ENCODE peak calls at places on chromosomes 3 and 15, in six cellular contexts. A is H9, N is IMR-90, L is GM23248, Z is mammary epithelial cell, X is fibroblast of lung. D is an unnamed sample.

GRCh38 chr3:41148901-41149300 is 50.4 kb upstream of the CTNNB1 start:
- DNase-seq in A (no peak), N (no peak), L (no peak), Z (no peak), X (no peak), D (no peak)

GRCh38 chr3:62266668-62267283 is 106.6 kb downstream of the FEZF2 start:
- DNase-seq in A (no peak), N (no peak), L (no peak), Z (no peak), X (no peak), D (no peak)

GRCh38 chr3:159482241-159483031 is 506.2 kb upstream of the IL12A start:
- DNase-seq in A (no peak), N (no peak), L (peak; percentile 4), Z (peak; percentile 33), X (no peak), D (no peak)

GRCh38 chr15:56243774-56244236 is at the start of gene RFX7:
- DNase-seq in A (peak; percentile 68), N (peak; percentile 73), L (peak; percentile 90), Z (peak; percentile 54), X (peak; percentile 72), D (peak; percentile 95)

GRCh38 chr3:112734171-112734570 is 93.2 kb upstream of the CCDC80 start:
- DNase-seq in A (no peak), N (peak; percentile 61), L (peak; percentile 60), Z (peak; percentile 32), X (no peak), D (no peak)

GRCh38 chr15:69027976-69028518 is 13.6 kb downstream of the NOX5 start:
- DNase-seq in A (no peak), N (no peak), L (no peak), Z (no peak), X (no peak), D (no peak)

GRCh38 chr3:162492446-162493081 is 996.0 kb downstream of the OTOL1 start:
- DNase-seq in A (no peak), N (peak; percentile 84), L (peak; percentile 79), Z (peak; percentile 5), X (peak; percentile 34), D (no peak)

GRCh38 chr3:154164387-154164786 is 43.2 kb downstream of the ARHGEF26 start:
- DNase-seq in A (no peak), N (no peak), L (no peak), Z (no peak), X (no peak), D (no peak)

GRCh38 chr15:92120082-92120481 is 266.6 kb downstream of the SLCO3A1 start:
- DNase-seq in A (no peak), N (no peak), L (peak; percentile 24), Z (no peak), X (peak; percentile 15), D (no peak)

GRCh38 chr15:96053039-96054021 is 277.2 kb upstream of the NR2F2 start:
- DNase-seq in A (peak; percentile 52), N (no peak), L (peak; percentile 9), Z (peak; percentile 16), X (peak; percentile 41), D (peak; percentile 42)

GRCh38 chr3:128095222-128095703 is 28.3 kb downstream of the RUVBL1 start:
- DNase-seq in A (peak; percentile 82), N (peak; percentile 83), L (peak; percentile 92), Z (peak; percentile 86), X (peak; percentile 83), D (peak; percentile 89)

GRCh38 chr15:80904941-80905532 is 84.6 kb downstream of the MESD start:
- DNase-seq in A (no peak), N (peak; percentile 35), L (peak; percentile 30), Z (no peak), X (no peak), D (no peak)

GRCh38 chr3:183394150-183394549 is 34.3 kb downstream of the MCF2L2 start:
- DNase-seq in A (no peak), N (no peak), L (no peak), Z (peak; percentile 32), X (peak; percentile 37), D (no peak)

DNA sequence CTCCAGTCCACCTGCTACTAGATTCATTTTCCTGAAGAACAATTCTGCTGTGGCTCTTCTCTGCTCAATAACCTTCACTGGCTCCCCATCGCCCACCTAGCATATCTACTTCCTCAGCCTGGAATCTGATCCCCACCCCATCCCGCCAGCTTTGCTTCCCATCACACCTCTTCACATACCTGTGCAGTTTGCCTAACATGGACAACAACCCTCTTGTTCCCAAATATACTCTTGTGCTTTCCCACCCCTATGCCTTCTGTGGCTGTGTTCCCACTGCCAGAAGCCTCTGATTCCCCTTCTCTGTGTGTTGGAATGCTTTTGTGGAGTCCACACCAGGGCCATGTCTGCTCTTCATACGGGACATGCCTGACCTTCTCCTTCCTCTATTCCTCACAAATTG is 29.5 kb downstream of the CMTM7 start:
- DNase-seq in A (no peak), N (no peak), L (no peak), Z (no peak), X (no peak), D (no peak)
- H3K27ac ChIP-seq in A (no peak overlapping the region), N (no peak overlapping the region), L (peak overlapping the region; percentile 68), Z (peak overlapping the region; percentile 94), X (no peak overlapping the region), D (peak overlapping the region; percentile 88)

DNA sequence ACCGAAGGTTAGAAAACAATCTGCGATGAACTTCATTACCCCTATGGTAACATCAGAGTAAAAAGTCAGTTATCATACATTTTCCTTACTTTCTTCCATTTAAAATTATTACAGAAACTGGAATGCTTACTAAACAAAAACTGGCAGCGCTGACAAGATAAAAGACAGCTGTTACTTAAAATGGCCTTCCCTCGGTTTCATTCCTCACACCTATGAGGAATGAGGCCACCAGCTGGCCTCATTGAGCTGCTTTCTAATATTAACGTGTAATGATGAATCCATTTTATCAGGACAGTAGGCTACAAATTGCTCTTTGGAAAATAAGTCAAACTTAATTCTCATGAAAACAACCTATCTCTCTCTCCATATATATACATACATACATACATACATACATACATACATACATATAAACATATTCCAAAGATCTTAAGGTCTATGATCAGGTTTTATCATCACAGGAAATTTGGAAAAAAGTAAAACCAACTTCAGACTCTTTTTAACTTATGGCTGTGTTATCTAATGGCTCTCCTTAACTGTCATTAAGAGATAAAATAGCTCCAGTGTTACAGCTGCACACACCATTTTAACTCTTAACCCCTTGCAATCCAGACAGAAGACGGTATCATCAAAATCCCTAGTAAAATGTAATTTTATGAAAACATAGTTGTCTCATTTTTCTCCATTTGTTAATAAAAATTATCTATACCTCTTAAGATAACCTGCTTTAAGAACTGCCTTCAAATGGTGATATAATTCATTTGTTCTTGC is 5.2 kb downstream of the CCNL1 start:
- DNase-seq in A (no peak), N (no peak), L (no peak), Z (no peak), X (no peak), D (no peak)
- H4K20me1 ChIP-seq in A (no peaks in the 10 kb centered on the region), N (peaks cover 85% of the 10 kb centered on the region), L (peaks cover 37% of the 10 kb centered on the region), Z (peaks cover 25% of the 10 kb centered on the region), X (peaks cover 10% of the 10 kb centered on the region), D (peaks cover 92% of the 10 kb centered on the region)

GRCh38 chr3:151544164-151544548 is 83.3 kb upstream of the IGSF10 start:
- DNase-seq in A (no peak), N (no peak), L (no peak), Z (no peak), X (no peak), D (no peak)

GRCh38 chr3:151538706-151539403 is 78.0 kb upstream of the IGSF10 start:
- DNase-seq in A (no peak), N (peak; percentile 30), L (peak; percentile 44), Z (no peak), X (peak; percentile 64), D (no peak)

GRCh38 chr3:151537751-151538150 is 76.9 kb upstream of the IGSF10 start:
- DNase-seq in A (no peak), N (peak; percentile 13), L (peak; percentile 23), Z (no peak), X (peak; percentile 25), D (no peak)

GRCh38 chr3:151541184-151541583 is 80.3 kb upstream of the IGSF10 start:
- DNase-seq in A (no peak), N (peak; percentile 2), L (no peak), Z (peak; percentile 5), X (no peak), D (no peak)

DNA sequence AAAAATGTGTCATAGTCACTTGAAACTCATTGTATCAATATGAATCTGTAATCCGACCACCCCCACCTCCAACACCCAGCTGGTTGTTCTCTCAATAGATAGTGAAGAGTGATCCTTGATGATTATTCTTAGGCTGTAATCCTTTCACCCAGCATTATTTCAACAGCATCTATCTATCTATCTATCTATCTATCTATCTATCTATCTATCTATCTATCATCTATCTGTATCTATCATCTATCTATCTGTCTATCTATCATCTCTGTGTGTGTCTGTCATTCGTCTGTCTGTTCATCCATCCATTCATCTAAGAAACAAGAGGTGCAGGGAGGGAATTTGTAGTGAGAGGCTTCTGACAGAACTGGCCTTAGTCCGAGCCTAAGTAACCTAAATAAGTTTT is 78.7 kb upstream of the IGSF10 start:
- DNase-seq in A (no peak), N (no peak), L (no peak), Z (no peak), X (no peak), D (no peak)
- H3K27ac ChIP-seq in A (no peak overlapping the region), N (no peak overlapping the region), L (no peak overlapping the region), Z (no peak overlapping the region), X (no peak overlapping the region), D (no peak overlapping the region)

DNA sequence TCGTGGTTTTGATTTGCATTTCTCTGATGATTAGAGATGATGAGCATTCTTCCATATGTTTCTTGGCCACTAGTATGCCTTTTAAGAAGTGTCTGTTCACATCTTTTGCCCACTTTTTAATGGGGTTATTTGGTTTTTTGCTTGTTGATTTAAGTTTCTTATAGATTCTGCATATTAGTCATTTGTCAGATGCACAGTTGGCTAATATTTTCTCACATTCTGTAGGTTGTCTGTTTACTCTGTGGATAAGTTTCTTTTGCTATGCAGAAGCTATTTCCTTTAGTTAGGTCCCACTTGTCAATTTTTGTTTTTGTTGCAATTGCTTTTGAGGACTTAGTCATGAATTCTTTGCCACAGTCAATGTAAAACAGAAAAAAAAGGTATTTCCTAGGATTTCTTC is 185.5 kb downstream of the SUCNR1 start:
- DNase-seq in A (no peak), N (peak; percentile 45), L (no peak), Z (no peak), X (peak; percentile 7), D (no peak)
- H4K20me1 ChIP-seq in A (no peaks in the 10 kb centered on the region), N (no peaks in the 10 kb centered on the region), L (no peaks in the 10 kb centered on the region), Z (no peaks in the 10 kb centered on the region), X (no peaks in the 10 kb centered on the region), D (no peaks in the 10 kb centered on the region)

GRCh38 chr3:50602675-50603191 is 8.8 kb downstream of the CISH start:
- DNase-seq in A (no peak), N (no peak), L (no peak), Z (peak; percentile 68), X (no peak), D (peak; percentile 50)
- H3K27ac ChIP-seq in A (no peak overlapping the region), N (peak overlapping the region; percentile 90), L (peak overlapping the region; percentile 99), Z (peak overlapping the region; percentile 38), X (peak overlapping the region; percentile 85), D (peak overlapping the region; percentile 97)

DNA sequence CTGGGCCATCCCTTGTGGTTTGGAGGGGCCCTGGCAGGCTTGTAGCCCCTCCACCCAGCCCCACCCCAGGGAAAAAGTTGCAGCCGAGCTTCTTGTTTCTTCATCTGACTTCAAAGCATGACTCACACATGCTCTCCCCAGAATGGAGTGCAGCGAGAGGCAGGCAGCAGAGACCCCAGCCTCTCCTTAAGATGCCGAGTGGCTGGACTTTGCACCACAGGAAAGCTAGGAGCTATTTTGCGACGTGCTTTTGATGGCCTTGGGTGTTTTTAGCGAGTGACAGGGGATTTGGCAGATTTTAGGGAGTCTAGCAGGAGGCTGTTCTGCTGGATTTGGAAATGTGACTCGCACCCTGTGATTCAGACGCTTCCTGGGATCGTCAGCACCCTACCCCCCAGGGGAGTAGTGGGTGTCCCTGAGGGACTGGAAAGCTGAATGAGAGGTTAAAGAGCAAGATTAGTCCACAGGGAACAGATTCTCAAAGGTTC is 14.2 kb downstream of the BAHD1 start:
- DNase-seq in A (no peak), N (peak; percentile 54), L (peak; percentile 69), Z (peak; percentile 58), X (peak; percentile 38), D (peak; percentile 52)
- H4K20me1 ChIP-seq in A (no peaks in the 10 kb centered on the region), N (peaks cover 75% of the 10 kb centered on the region), L (peaks cover 10% of the 10 kb centered on the region), Z (no peaks in the 10 kb centered on the region), X (no peaks in the 10 kb centered on the region), D (peaks cover 81% of the 10 kb centered on the region)

D was measured in hepatocyte.